ENCODE peak calls at places on chromosomes 11 and 22, in six cellular contexts. R, L, J, Z, U and O are unnamed samples.

GRCh38 chr11:76235233-76236091 is 29.2 kb upstream of the WNT11 start:
- DNase-seq in R (peak), L (peak), J (peak), Z (peak), U (peak), O (peak)

GRCh38 chr11:73894725-73895335 is 18.0 kb downstream of the PAAF1 start:
- DNase-seq in R (no peak), L (no peak), J (peak), Z (peak), U (peak), O (no peak)

GRCh38 chr22:24772493-24773220 is 1.9 kb downstream of the PIWIL3 start:
- DNase-seq in R (no peak), L (no peak), J (no peak), Z (peak), U (peak), O (no peak)

GRCh38 chr11:102316505-102316904 is 779 bp upstream of the BIRC3 start:
- DNase-seq in R (no peak), L (no peak), J (no peak), Z (no peak), U (no peak), O (no peak)

GRCh38 chr11:125954123-125954944 is 8.5 kb downstream of the VSIG10L2 start:
- DNase-seq in R (no peak), L (no peak), J (no peak), Z (no peak), U (no peak), O (no peak)

GRCh38 chr11:12682730-12683500 is 8.7 kb downstream of the TEAD1 start:
- DNase-seq in R (no peak), L (no peak), J (no peak), Z (no peak), U (no peak), O (no peak)

GRCh38 chr11:91947215-91947614 is 277.4 kb upstream of the FAT3 start:
- DNase-seq in R (no peak), L (no peak), J (no peak), Z (peak), U (peak), O (no peak)

GRCh38 chr11:57650739-57651090 is 1.0 kb upstream of the YPEL4 start:
- DNase-seq in R (no peak), L (no peak), J (no peak), Z (no peak), U (no peak), O (no peak)

GRCh38 chr11:116777056-116777455 is 4.3 kb upstream of the BUD13 start:
- DNase-seq in R (no peak), L (no peak), J (no peak), Z (no peak), U (no peak), O (no peak)

GRCh38 chr22:25012743-25013142 is 60.2 kb downstream of the KIAA1671 start:
- DNase-seq in R (no peak), L (no peak), J (no peak), Z (no peak), U (no peak), O (no peak)

GRCh38 chr11:73652856-73653559 is 6.6 kb downstream of the PLEKHB1 start:
- DNase-seq in R (peak), L (no peak), J (no peak), Z (no peak), U (no peak), O (no peak)

GRCh38 chr11:1641096-1641495 is 11.5 kb downstream of the KRTAP5-5 start:
- DNase-seq in R (no peak), L (no peak), J (no peak), Z (no peak), U (no peak), O (no peak)

GRCh38 chr11:7522106-7522505 is 8.3 kb downstream of the PPFIBP2 start:
- DNase-seq in R (no peak), L (no peak), J (no peak), Z (no peak), U (no peak), O (no peak)

GRCh38 chr11:85348945-85349344 is 278.2 kb downstream of the DLG2 start:
- DNase-seq in R (no peak), L (no peak), J (no peak), Z (no peak), U (no peak), O (no peak)

GRCh38 chr22:46353483-46354105 is 18.1 kb downstream of the TRMU start:
- DNase-seq in R (peak), L (no peak), J (no peak), Z (peak), U (no peak), O (no peak)

GRCh38 chr11:44065161-44065571 is 904 bp upstream of the ACCS start:
- DNase-seq in R (no peak), L (no peak), J (no peak), Z (no peak), U (no peak), O (no peak)

GRCh38 chr11:57402188-57403066 is 12.0 kb upstream of the PRG2 start:
- DNase-seq in R (no peak), L (no peak), J (no peak), Z (no peak), U (peak), O (no peak)

GRCh38 chr11:87290304-87290922 is 252.7 kb downstream of the TMEM135 start:
- DNase-seq in R (no peak), L (peak), J (peak), Z (peak), U (peak), O (peak)

GRCh38 chr11:61425367-61426131 is 4.2 kb downstream of the CPSF7 start:
- DNase-seq in R (no peak), L (no peak), J (no peak), Z (no peak), U (no peak), O (no peak)

GRCh38 chr22:36160499-36160942 is at the start of gene APOL3:
- DNase-seq in R (peak), L (peak), J (no peak), Z (peak), U (peak), O (no peak)

GRCh38 chr11:2462092-2462985 is 17.5 kb downstream of the KCNQ1 start:
- DNase-seq in R (peak), L (no peak), J (no peak), Z (no peak), U (no peak), O (no peak)

GRCh38 chr22:35900483-35901168 is 128.0 kb downstream of the RBFOX2 start:
- DNase-seq in R (no peak), L (no peak), J (no peak), Z (peak), U (peak), O (peak)

GRCh38 chr11:66882540-66882939 is 25.7 kb downstream of the LRFN4 start:
- DNase-seq in R (no peak), L (no peak), J (no peak), Z (no peak), U (no peak), O (no peak)

GRCh38 chr11:30155428-30155827 is 75.4 kb upstream of the FSHB start:
- DNase-seq in R (no peak), L (no peak), J (no peak), Z (peak), U (no peak), O (no peak)

GRCh38 chr11:88603499-88603898 is 266.0 kb upstream of the CTSC start:
- DNase-seq in R (no peak), L (no peak), J (no peak), Z (peak), U (no peak), O (no peak)

GRCh38 chr22:45565973-45566372 is 63.3 kb downstream of the FBLN1 start:
- DNase-seq in R (no peak), L (no peak), J (no peak), Z (no peak), U (no peak), O (no peak)

GRCh38 chr22:23682082-23682481 is 8.7 kb upstream of the RGL4 start:
- DNase-seq in R (no peak), L (no peak), J (no peak), Z (no peak), U (no peak), O (no peak)

GRCh38 chr11:117145393-117145761 is 1.3 kb downstream of the PAFAH1B2 start:
- DNase-seq in R (no peak), L (peak), J (no peak), Z (peak), U (peak), O (no peak)

GRCh38 chr11:113689711-113690618 is 16.1 kb downstream of the TMPRSS5 start:
- DNase-seq in R (no peak), L (no peak), J (no peak), Z (no peak), U (no peak), O (no peak)

GRCh38 chr11:107040447-107041444 is 22.5 kb upstream of the GUCY1A2 start:
- DNase-seq in R (no peak), L (no peak), J (no peak), Z (peak), U (peak), O (peak)

GRCh38 chr11:113181094-113181493 is 133.3 kb upstream of the TTC12 start:
- DNase-seq in R (no peak), L (no peak), J (no peak), Z (no peak), U (no peak), O (no peak)